ENCODE peak calls at places on chromosomes 11 and 22, in nine cellular contexts. S is EH, E is neural crest cell, X is islet precursor cell, Y is spleen, I is T-cell, P is endothelial cell, M is SW 1271, V is hippocampal formation. H is an unnamed sample.

GRCh38 chr22:38239101-38239761 is 33.6 kb downstream of the TMEM184B start:
- DNase-seq in S (peak), E (no peak), X (peak), Y (no peak), I (no peak), P (no peak), M (peak), V (peak), H (peak)

GRCh38 chr11:69599502-69599901 is 41.5 kb upstream of the CCND1 start:
- DNase-seq in S (peak), E (no peak), X (peak), Y (no peak), I (no peak), P (no peak), M (no peak), V (no peak), H (no peak)

GRCh38 chr11:134981824-134982223 is 569.8 kb upstream of the B3GAT1 start:
- DNase-seq in S (no peak), E (no peak), X (no peak), Y (no peak), I (no peak), P (no peak), M (no peak), V (no peak), H (no peak)

GRCh38 chr22:40552070-40552469 is 84.4 kb downstream of the MRTFA start:
- DNase-seq in S (no peak), E (no peak), X (no peak), Y (no peak), I (no peak), P (no peak), M (no peak), V (no peak), H (no peak)

GRCh38 chr11:36757122-36757521 is 159.1 kb upstream of the RAG2 start:
- DNase-seq in S (no peak), E (no peak), X (no peak), Y (no peak), I (no peak), P (no peak), M (no peak), V (no peak), H (no peak)

GRCh38 chr11:115706735-115707134 is 202.5 kb upstream of the CADM1 start:
- DNase-seq in S (no peak), E (no peak), X (no peak), Y (no peak), I (no peak), P (no peak), M (no peak), V (no peak), H (no peak)

GRCh38 chr22:17097701-17098100 is 12.9 kb downstream of the IL17RA start:
- DNase-seq in S (no peak), E (no peak), X (peak), Y (peak), I (no peak), P (no peak), M (no peak), V (no peak), H (no peak)

GRCh38 chr11:17798716-17799115 is 64.1 kb downstream of the KCNC1 start:
- DNase-seq in S (no peak), E (no peak), X (no peak), Y (no peak), I (no peak), P (no peak), M (no peak), V (no peak), H (no peak)

GRCh38 chr11:96254087-96254486 is 88.9 kb downstream of the MAML2 start:
- DNase-seq in S (peak), E (no peak), X (peak), Y (no peak), I (peak), P (peak), M (no peak), V (no peak), H (peak)

GRCh38 chr11:45178890-45179663 is 32.6 kb downstream of the PRDM11 start:
- DNase-seq in S (peak), E (no peak), X (peak), Y (no peak), I (no peak), P (no peak), M (no peak), V (no peak), H (peak)

GRCh38 chr11:128928400-128928799 is 14.3 kb downstream of the TP53AIP1 start:
- DNase-seq in S (no peak), E (no peak), X (no peak), Y (peak), I (no peak), P (no peak), M (no peak), V (no peak), H (peak)